ENCODE peak calls at places on chromosomes 7 and 10, in five cellular contexts. J, D, F, I and G are unnamed samples.

GRCh38 chr7:39624202-39624807 is 933 bp downstream of the RALA start:
- DNase-seq in J (no peak), D (no peak), F (no peak), I (no peak), G (no peak)

GRCh38 chr7:100044719-100045118 is 4.9 kb upstream of the ZSCAN21 start:
- DNase-seq in J (no peak), D (no peak), F (no peak), I (no peak), G (no peak)

GRCh38 chr7:129496653-129497052 is 5.7 kb upstream of the SMKR1 start:
- DNase-seq in J (no peak), D (no peak), F (no peak), I (no peak), G (no peak)

GRCh38 chr7:141973673-141974072 is at the start of gene TAS2R38:
- DNase-seq in J (no peak), D (no peak), F (no peak), I (no peak), G (no peak)

GRCh38 chr10:1452777-1453176 is 284.5 kb downstream of the ADARB2 start:
- DNase-seq in J (no peak), D (no peak), F (no peak), I (no peak), G (no peak)

GRCh38 chr7:156751319-156751718 is 110.7 kb downstream of the RNF32 start:
- DNase-seq in J (no peak), D (peak), F (no peak), I (no peak), G (peak)

GRCh38 chr10:60208676-60209269 is 180.9 kb downstream of the ANK3 start:
- DNase-seq in J (no peak), D (peak), F (peak), I (no peak), G (no peak)

GRCh38 chr7:39688611-39689485 is 65.5 kb downstream of the RALA start:
- DNase-seq in J (no peak), D (no peak), F (no peak), I (no peak), G (no peak)

GRCh38 chr10:118002581-118002980 is 44.2 kb downstream of the RAB11FIP2 start:
- DNase-seq in J (no peak), D (peak), F (no peak), I (no peak), G (no peak)

GRCh38 chr7:143379607-143380263 is 1.4 kb upstream of the ZYX start:
- DNase-seq in J (no peak), D (peak), F (no peak), I (no peak), G (no peak)

GRCh38 chr10:110706690-110707098 is 62.6 kb downstream of the RBM20 start:
- DNase-seq in J (no peak), D (peak), F (no peak), I (no peak), G (peak)

GRCh38 chr7:111796671-111797070 is 234.4 kb upstream of the IMMP2L start:
- DNase-seq in J (no peak), D (peak), F (no peak), I (no peak), G (no peak)

GRCh38 chr7:151330656-151331055 is 11.0 kb upstream of the NUB1 start:
- DNase-seq in J (no peak), D (no peak), F (no peak), I (no peak), G (no peak)

GRCh38 chr7:78081888-78082287 is 283.3 kb downstream of the PHTF2 start:
- DNase-seq in J (no peak), D (no peak), F (no peak), I (no peak), G (no peak)

GRCh38 chr10:132068431-132069121 is 2.8 kb downstream of the JAKMIP3 start:
- DNase-seq in J (no peak), D (no peak), F (no peak), I (no peak), G (no peak)

GRCh38 chr10:73909716-73910115 is 1.2 kb upstream of the PLAU start:
- DNase-seq in J (no peak), D (no peak), F (no peak), I (no peak), G (no peak)

GRCh38 chr10:97765201-97765600 is 6.6 kb downstream of the SFRP5 start:
- DNase-seq in J (no peak), D (no peak), F (no peak), I (no peak), G (no peak)

GRCh38 chr10:98848361-98848760 is 387.3 kb downstream of the HPSE2 start:
- DNase-seq in J (no peak), D (no peak), F (no peak), I (no peak), G (no peak)

GRCh38 chr10:98858525-98858924 is 377.1 kb downstream of the HPSE2 start:
- DNase-seq in J (no peak), D (peak), F (no peak), I (no peak), G (no peak)

GRCh38 chr10:98855403-98856189 is 380.1 kb downstream of the HPSE2 start:
- DNase-seq in J (no peak), D (no peak), F (no peak), I (no peak), G (no peak)

GRCh38 chr10:98846787-98847186 is 388.9 kb downstream of the HPSE2 start:
- DNase-seq in J (no peak), D (no peak), F (no peak), I (no peak), G (no peak)

DNA sequence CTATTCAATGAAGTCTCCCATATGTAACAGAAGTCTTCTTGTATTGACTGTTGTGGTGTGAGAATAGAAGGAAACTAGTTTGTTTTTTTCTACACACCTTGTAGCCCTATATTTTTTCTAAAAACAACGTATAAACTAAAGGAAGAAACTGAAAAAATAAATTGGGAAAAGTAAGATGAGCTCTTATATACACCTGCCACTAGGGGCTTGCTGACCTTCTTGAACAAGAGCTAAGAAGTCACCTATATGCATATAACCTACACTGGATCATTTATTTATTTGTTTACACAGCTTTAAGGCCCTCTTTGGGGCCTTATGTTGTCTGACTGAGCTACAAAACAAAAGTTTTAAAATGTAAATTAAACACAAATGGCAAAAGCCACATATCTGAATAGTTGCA is 383.0 kb downstream of the HPSE2 start:
- DNase-seq in J (no peak), D (peak), F (no peak), I (no peak), G (no peak)
- TF ChIP-seq CTCF in J (no peak), D (peak), F (peak), I (no peak), G (peak)

GRCh38 chr10:69649771-69650550 is 19.9 kb downstream of the FAM241B start:
- DNase-seq in J (no peak), D (no peak), F (no peak), I (no peak), G (no peak)
- TF ChIP-seq CTCF in J (no peak), D (no peak), F (no peak), I (no peak), G (peak)

GRCh38 chr7:158416283-158416933 is 171.2 kb downstream of the PTPRN2 start:
- DNase-seq in J (no peak), D (no peak), F (no peak), I (peak), G (no peak)

GRCh38 chr7:158411232-158411950 is 176.2 kb downstream of the PTPRN2 start:
- DNase-seq in J (no peak), D (no peak), F (no peak), I (peak), G (no peak)

GRCh38 chr7:158413962-158414961 is 173.4 kb downstream of the PTPRN2 start:
- DNase-seq in J (no peak), D (no peak), F (no peak), I (no peak), G (no peak)

GRCh38 chr7:158419238-158419785 is 168.3 kb downstream of the PTPRN2 start:
- DNase-seq in J (no peak), D (no peak), F (no peak), I (no peak), G (no peak)

GRCh38 chr7:158415316-158415715 is 172.3 kb downstream of the PTPRN2 start:
- DNase-seq in J (no peak), D (no peak), F (no peak), I (no peak), G (no peak)
- TF ChIP-seq CTCF in J (no peak), D (no peak), F (no peak), I (no peak), G (no peak)

GRCh38 chr7:11256501-11256900 is 282.8 kb downstream of the PHF14 start:
- DNase-seq in J (no peak), D (no peak), F (no peak), I (no peak), G (no peak)

GRCh38 chr7:11266101-11266500 is 292.4 kb downstream of the PHF14 start:
- DNase-seq in J (no peak), D (no peak), F (no peak), I (no peak), G (no peak)

GRCh38 chr7:11261470-11261869 is 287.8 kb downstream of the PHF14 start:
- DNase-seq in J (no peak), D (peak), F (no peak), I (no peak), G (no peak)
- TF ChIP-seq CTCF in J (no peak), D (no peak), F (no peak), I (no peak), G (no peak)

GRCh38 chr10:75034714-75035258 is 76.7 kb upstream of the SAMD8 start:
- DNase-seq in J (no peak), D (no peak), F (no peak), I (no peak), G (no peak)
- TF ChIP-seq CTCF in J (peak), D (peak), F (no peak), I (no peak), G (no peak)

GRCh38 chr7:30169585-30169978 is 34.8 kb downstream of the MTURN start:
- DNase-seq in J (no peak), D (no peak), F (no peak), I (no peak), G (no peak)

GRCh38 chr7:30166841-30167235 is 32.1 kb downstream of the MTURN start:
- DNase-seq in J (no peak), D (no peak), F (no peak), I (no peak), G (no peak)

GRCh38 chr7:30166155-30166840 is 31.5 kb downstream of the MTURN start:
- DNase-seq in J (no peak), D (no peak), F (no peak), I (no peak), G (no peak)

GRCh38 chr7:30170460-30171197 is 35.8 kb downstream of the MTURN start:
- DNase-seq in J (no peak), D (no peak), F (no peak), I (no peak), G (no peak)

GRCh38 chr7:30168800-30169584 is 34.2 kb downstream of the MTURN start:
- DNase-seq in J (no peak), D (no peak), F (no peak), I (no peak), G (no peak)
- TF ChIP-seq CTCF in J (no peak), D (no peak), F (no peak), I (no peak), G (no peak)

GRCh38 chr7:18400281-18400680 is 95.3 kb upstream of the HDAC9 start:
- DNase-seq in J (no peak), D (no peak), F (no peak), I (no peak), G (no peak)
- TF ChIP-seq CTCF in J (no peak), D (no peak), F (no peak), I (no peak), G (no peak)

DNA sequence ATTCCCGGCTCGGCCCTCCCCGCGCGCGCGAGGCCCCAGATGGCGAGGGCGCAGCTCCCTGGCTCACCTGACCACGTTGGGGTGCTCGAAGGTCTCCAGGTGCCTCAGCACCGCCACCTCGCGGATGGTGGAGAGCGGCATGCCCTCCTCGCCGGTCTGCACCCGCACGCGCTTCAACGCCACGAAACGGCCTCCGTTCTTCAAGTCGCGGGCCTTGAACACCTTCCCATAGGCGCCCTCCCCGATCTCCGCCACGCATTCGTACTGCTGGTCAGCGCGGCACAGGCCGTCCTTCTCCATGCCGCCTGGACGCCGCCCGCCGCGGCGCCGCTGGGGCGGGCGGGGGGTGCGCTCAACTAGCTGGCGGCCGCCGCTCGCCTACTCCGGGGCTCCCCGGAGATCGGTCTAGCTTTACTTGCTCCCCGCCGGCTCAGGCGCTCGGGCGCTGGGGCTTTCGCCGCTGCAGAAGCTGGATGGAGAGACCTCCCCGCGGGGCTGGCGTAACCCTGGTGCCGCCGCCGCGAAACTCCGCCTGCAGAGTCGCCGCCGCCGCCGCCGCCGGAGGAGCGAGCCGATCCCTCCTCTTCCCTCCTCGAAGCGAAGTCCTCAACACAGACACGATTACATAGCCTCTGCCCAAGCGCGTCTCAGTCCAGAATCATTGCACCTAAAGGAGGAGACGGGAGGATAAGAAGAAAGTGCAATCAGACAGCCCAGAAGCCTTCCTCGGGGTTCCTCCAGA is 3.2 kb downstream of the CDK6 start:
- DNase-seq in J (peak), D (peak), F (peak), I (peak), G (no peak)
- TF ChIP-seq CTCF in J (peak), D (peak), F (peak), I (peak), G (peak)

DNA sequence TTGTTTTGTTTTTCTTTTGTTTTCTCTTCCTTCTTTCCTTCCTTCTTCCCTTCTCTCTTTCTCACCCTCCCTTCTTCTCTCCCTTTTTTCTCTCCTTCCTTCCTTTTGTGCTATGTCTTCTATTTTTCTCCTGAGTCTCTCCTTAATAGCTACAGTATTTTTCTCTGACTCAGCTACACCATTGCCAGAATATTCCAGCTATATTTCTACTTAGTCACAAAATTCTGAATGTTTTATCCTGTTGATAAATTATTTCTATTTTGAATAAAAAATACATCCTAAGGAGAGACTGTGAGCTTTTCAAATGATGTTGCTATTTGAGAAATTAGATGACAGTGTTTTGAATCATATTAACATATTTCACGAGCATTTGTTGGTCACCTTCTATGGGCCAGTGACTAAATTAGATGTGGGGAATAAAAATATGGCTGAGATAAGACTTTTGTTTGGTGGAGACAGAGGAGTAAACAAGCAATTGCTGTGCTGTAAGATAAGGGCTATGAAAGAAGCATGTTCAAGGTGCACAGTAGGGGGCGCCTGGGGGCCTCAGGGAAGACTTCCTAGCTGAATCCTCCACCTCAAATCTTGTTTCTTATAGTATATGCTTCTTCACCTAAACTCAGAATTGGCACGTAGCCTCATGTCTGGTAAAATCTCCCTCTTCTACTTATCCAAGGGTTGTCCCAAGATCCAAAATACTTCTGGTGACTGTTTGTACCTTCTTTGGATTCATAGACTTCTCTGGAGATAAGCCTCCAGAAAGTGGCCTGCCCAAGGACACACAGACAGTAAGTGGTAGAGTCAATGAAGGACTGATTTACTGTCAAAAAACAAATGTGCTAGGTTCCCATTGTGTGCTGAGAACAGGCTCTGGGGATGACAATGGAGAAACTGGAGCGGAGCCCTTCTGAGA is 115.5 kb upstream of the CREB5 start:
- DNase-seq in J (no peak), D (peak), F (no peak), I (no peak), G (no peak)
- TF ChIP-seq CTCF in J (peak), D (peak), F (peak), I (no peak), G (peak)